ENCODE peak calls at places on chromosomes 6 and 20, in nine cellular contexts. One of them, this sample, is unnamed.

GRCh38 chr6:107708435-107708834 is 115.7 kb downstream of the SCML4 start:
- DNase-seq in GM06990: no peak
- DNase-seq in IMR-90: no peak
- DNase-seq in GM12864: no peak
- DNase-seq in brain microvascular endothelial cell: no peak
- DNase-seq in testis: no peak
- DNase-seq in endothelial cell of umbilical vein: no peak
- DNase-seq in endodermal cell: peak
- DNase-seq in choroid plexus epithelial cell: no peak
- DNase-seq in this sample: no peak

GRCh38 chr6:14187408-14187807 is 69.8 kb downstream of the CD83 start:
- DNase-seq in brain microvascular endothelial cell: no peak
- DNase-seq in choroid plexus epithelial cell: no peak
- DNase-seq in IMR-90: no peak
- DNase-seq in endothelial cell of umbilical vein: no peak
- DNase-seq in GM06990: no peak
- DNase-seq in endodermal cell: no peak
- DNase-seq in GM12864: no peak
- DNase-seq in testis: no peak
- DNase-seq in this sample: no peak

GRCh38 chr6:159789377-159790148 is at the start of gene TCP1:
- DNase-seq in IMR-90: peak
- DNase-seq in choroid plexus epithelial cell: peak
- DNase-seq in GM06990: peak
- DNase-seq in endothelial cell of umbilical vein: peak
- DNase-seq in testis: peak
- DNase-seq in GM12864: peak
- DNase-seq in brain microvascular endothelial cell: peak
- DNase-seq in endodermal cell: peak
- DNase-seq in this sample: peak

GRCh38 chr6:160991411-160992322 is at the start of gene MAP3K4:
- DNase-seq in testis: peak
- DNase-seq in GM12864: peak
- DNase-seq in brain microvascular endothelial cell: peak
- DNase-seq in IMR-90: peak
- DNase-seq in choroid plexus epithelial cell: peak
- DNase-seq in endodermal cell: peak
- DNase-seq in GM06990: peak
- DNase-seq in endothelial cell of umbilical vein: peak
- DNase-seq in this sample: peak

GRCh38 chr20:3933126-3933684 is 44.0 kb downstream of the PANK2 start:
- DNase-seq in endodermal cell: no peak
- DNase-seq in IMR-90: no peak
- DNase-seq in brain microvascular endothelial cell: no peak
- DNase-seq in GM06990: no peak
- DNase-seq in testis: no peak
- DNase-seq in choroid plexus epithelial cell: no peak
- DNase-seq in endothelial cell of umbilical vein: no peak
- DNase-seq in GM12864: no peak
- DNase-seq in this sample: no peak

GRCh38 chr20:19757487-19757972 is 528 bp upstream of the RIN2 start:
- DNase-seq in choroid plexus epithelial cell: peak
- DNase-seq in endothelial cell of umbilical vein: peak
- DNase-seq in brain microvascular endothelial cell: peak
- DNase-seq in GM12864: no peak
- DNase-seq in testis: peak
- DNase-seq in IMR-90: peak
- DNase-seq in GM06990: no peak
- DNase-seq in endodermal cell: peak
- DNase-seq in this sample: peak

GRCh38 chr20:36582821-36583220 is 9.4 kb downstream of the TGIF2 start:
- DNase-seq in endodermal cell: no peak
- DNase-seq in choroid plexus epithelial cell: no peak
- DNase-seq in endothelial cell of umbilical vein: no peak
- DNase-seq in brain microvascular endothelial cell: no peak
- DNase-seq in IMR-90: no peak
- DNase-seq in GM06990: no peak
- DNase-seq in GM12864: no peak
- DNase-seq in testis: no peak
- DNase-seq in this sample: no peak

GRCh38 chr6:158020272-158020711 is 38.6 kb downstream of the SYNJ2 start:
- DNase-seq in GM06990: no peak
- DNase-seq in GM12864: no peak
- DNase-seq in endodermal cell: no peak
- DNase-seq in choroid plexus epithelial cell: no peak
- DNase-seq in endothelial cell of umbilical vein: no peak
- DNase-seq in IMR-90: no peak
- DNase-seq in brain microvascular endothelial cell: no peak
- DNase-seq in testis: no peak
- DNase-seq in this sample: no peak

GRCh38 chr20:46681032-46681854 is 8.0 kb downstream of the TP53RK start:
- DNase-seq in GM12864: peak
- DNase-seq in endothelial cell of umbilical vein: peak
- DNase-seq in testis: peak
- DNase-seq in brain microvascular endothelial cell: peak
- DNase-seq in endodermal cell: peak
- DNase-seq in GM06990: no peak
- DNase-seq in IMR-90: peak
- DNase-seq in choroid plexus epithelial cell: peak
- DNase-seq in this sample: peak

GRCh38 chr6:30590509-30590908 is 19.3 kb downstream of the ABCF1 start:
- DNase-seq in endothelial cell of umbilical vein: no peak
- DNase-seq in endodermal cell: no peak
- DNase-seq in choroid plexus epithelial cell: no peak
- DNase-seq in GM12864: no peak
- DNase-seq in IMR-90: no peak
- DNase-seq in testis: no peak
- DNase-seq in GM06990: no peak
- DNase-seq in brain microvascular endothelial cell: no peak
- DNase-seq in this sample: no peak

GRCh38 chr20:34997171-34997570 is 41.5 kb downstream of the MYH7B start:
- DNase-seq in endodermal cell: peak
- DNase-seq in GM06990: no peak
- DNase-seq in brain microvascular endothelial cell: no peak
- DNase-seq in choroid plexus epithelial cell: peak
- DNase-seq in endothelial cell of umbilical vein: no peak
- DNase-seq in GM12864: no peak
- DNase-seq in IMR-90: peak
- DNase-seq in testis: peak
- DNase-seq in this sample: no peak

GRCh38 chr6:64712606-64713005 is 994.4 kb downstream of the EYS start:
- DNase-seq in endothelial cell of umbilical vein: no peak
- DNase-seq in brain microvascular endothelial cell: no peak
- DNase-seq in GM12864: no peak
- DNase-seq in choroid plexus epithelial cell: peak
- DNase-seq in IMR-90: no peak
- DNase-seq in testis: no peak
- DNase-seq in GM06990: no peak
- DNase-seq in endodermal cell: no peak
- DNase-seq in this sample: no peak

GRCh38 chr20:45312241-45312640 is 4.1 kb upstream of the MATN4 start:
- DNase-seq in IMR-90: no peak
- DNase-seq in endodermal cell: no peak
- DNase-seq in endothelial cell of umbilical vein: no peak
- DNase-seq in choroid plexus epithelial cell: no peak
- DNase-seq in GM06990: no peak
- DNase-seq in brain microvascular endothelial cell: no peak
- DNase-seq in GM12864: no peak
- DNase-seq in testis: no peak
- DNase-seq in this sample: no peak

GRCh38 chr20:45313943-45314342 is 5.8 kb upstream of the MATN4 start:
- DNase-seq in endodermal cell: no peak
- DNase-seq in choroid plexus epithelial cell: no peak
- DNase-seq in GM12864: no peak
- DNase-seq in IMR-90: no peak
- DNase-seq in brain microvascular endothelial cell: no peak
- DNase-seq in GM06990: no peak
- DNase-seq in testis: no peak
- DNase-seq in endothelial cell of umbilical vein: no peak
- DNase-seq in this sample: no peak

GRCh38 chr20:45313065-45313695 is 5.1 kb upstream of the MATN4 start:
- DNase-seq in testis: no peak
- DNase-seq in GM12864: no peak
- DNase-seq in endothelial cell of umbilical vein: no peak
- DNase-seq in endodermal cell: no peak
- DNase-seq in GM06990: no peak
- DNase-seq in choroid plexus epithelial cell: no peak
- DNase-seq in IMR-90: no peak
- DNase-seq in brain microvascular endothelial cell: no peak
- DNase-seq in this sample: no peak

GRCh38 chr20:45309075-45309474 is 976 bp upstream of the MATN4 start:
- DNase-seq in testis: no peak
- DNase-seq in brain microvascular endothelial cell: no peak
- DNase-seq in endothelial cell of umbilical vein: no peak
- DNase-seq in endodermal cell: no peak
- DNase-seq in choroid plexus epithelial cell: no peak
- DNase-seq in IMR-90: no peak
- DNase-seq in GM12864: no peak
- DNase-seq in GM06990: no peak
- DNase-seq in this sample: no peak

GRCh38 chr20:45311589-45312211 is 3.6 kb upstream of the MATN4 start:
- DNase-seq in IMR-90: peak
- DNase-seq in GM12864: no peak
- DNase-seq in endodermal cell: peak
- DNase-seq in choroid plexus epithelial cell: peak
- DNase-seq in GM06990: peak
- DNase-seq in endothelial cell of umbilical vein: peak
- DNase-seq in brain microvascular endothelial cell: no peak
- DNase-seq in testis: peak
- DNase-seq in this sample: peak
- TF ChIP-seq CTCF in IMR-90: peak
- TF ChIP-seq CTCF in GM12864: peak
- TF ChIP-seq CTCF in endodermal cell: peak
- TF ChIP-seq CTCF in choroid plexus epithelial cell: peak
- TF ChIP-seq CTCF in GM06990: peak
- TF ChIP-seq CTCF in endothelial cell of umbilical vein: peak
- TF ChIP-seq CTCF in brain microvascular endothelial cell: peak
- TF ChIP-seq CTCF in testis: peak
- TF ChIP-seq CTCF in this sample: peak

GRCh38 chr6:114281496-114281895 is 61.3 kb downstream of the HS3ST5 start:
- DNase-seq in endothelial cell of umbilical vein: no peak
- DNase-seq in brain microvascular endothelial cell: no peak
- DNase-seq in GM06990: no peak
- DNase-seq in testis: no peak
- DNase-seq in choroid plexus epithelial cell: no peak
- DNase-seq in IMR-90: no peak
- DNase-seq in endodermal cell: no peak
- DNase-seq in GM12864: no peak
- DNase-seq in this sample: peak

GRCh38 chr6:114284281-114284680 is 58.5 kb downstream of the HS3ST5 start:
- DNase-seq in testis: no peak
- DNase-seq in GM12864: no peak
- DNase-seq in brain microvascular endothelial cell: no peak
- DNase-seq in choroid plexus epithelial cell: no peak
- DNase-seq in endothelial cell of umbilical vein: no peak
- DNase-seq in endodermal cell: no peak
- DNase-seq in IMR-90: no peak
- DNase-seq in GM06990: no peak
- DNase-seq in this sample: peak

GRCh38 chr6:114286211-114286610 is 56.6 kb downstream of the HS3ST5 start:
- DNase-seq in testis: no peak
- DNase-seq in IMR-90: no peak
- DNase-seq in brain microvascular endothelial cell: no peak
- DNase-seq in endothelial cell of umbilical vein: no peak
- DNase-seq in GM06990: no peak
- DNase-seq in endodermal cell: no peak
- DNase-seq in GM12864: no peak
- DNase-seq in choroid plexus epithelial cell: no peak
- DNase-seq in this sample: no peak

GRCh38 chr6:114280239-114280982 is 62.4 kb downstream of the HS3ST5 start:
- DNase-seq in brain microvascular endothelial cell: no peak
- DNase-seq in testis: no peak
- DNase-seq in GM06990: no peak
- DNase-seq in GM12864: no peak
- DNase-seq in IMR-90: no peak
- DNase-seq in endothelial cell of umbilical vein: no peak
- DNase-seq in endodermal cell: no peak
- DNase-seq in choroid plexus epithelial cell: no peak
- DNase-seq in this sample: no peak

DNA sequence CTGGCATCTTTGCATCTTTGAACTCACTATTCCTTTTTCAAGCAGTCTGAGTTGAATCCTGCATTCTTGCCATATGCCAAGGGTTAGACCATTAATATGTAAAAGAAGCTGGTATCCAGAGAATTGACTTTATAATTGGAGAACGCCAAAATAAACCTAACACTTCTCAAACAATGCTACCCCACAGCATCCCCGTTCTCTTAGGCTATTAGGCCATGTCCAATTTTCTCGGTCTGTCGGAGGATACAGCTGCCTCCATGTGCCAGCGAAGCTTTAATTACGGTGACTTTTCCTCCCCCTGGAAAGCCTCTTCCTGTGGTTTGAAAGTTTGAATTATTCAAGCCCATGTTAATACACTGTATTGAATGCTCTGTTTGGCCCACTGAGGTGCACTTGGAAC is 60.6 kb downstream of the HS3ST5 start:
- DNase-seq in GM06990: no peak
- DNase-seq in testis: no peak
- DNase-seq in choroid plexus epithelial cell: no peak
- DNase-seq in endodermal cell: no peak
- DNase-seq in brain microvascular endothelial cell: no peak
- DNase-seq in endothelial cell of umbilical vein: no peak
- DNase-seq in GM12864: no peak
- DNase-seq in IMR-90: no peak
- DNase-seq in this sample: no peak
- H3K4me3 ChIP-seq in GM06990: no peak
- H3K4me3 ChIP-seq in testis: no peak
- H3K4me3 ChIP-seq in choroid plexus epithelial cell: no peak
- H3K4me3 ChIP-seq in endodermal cell: no peak
- H3K4me3 ChIP-seq in brain microvascular endothelial cell: no peak
- H3K4me3 ChIP-seq in endothelial cell of umbilical vein: no peak
- H3K4me3 ChIP-seq in GM12864: no peak
- H3K4me3 ChIP-seq in IMR-90: no peak
- H3K4me3 ChIP-seq in this sample: no peak

DNA sequence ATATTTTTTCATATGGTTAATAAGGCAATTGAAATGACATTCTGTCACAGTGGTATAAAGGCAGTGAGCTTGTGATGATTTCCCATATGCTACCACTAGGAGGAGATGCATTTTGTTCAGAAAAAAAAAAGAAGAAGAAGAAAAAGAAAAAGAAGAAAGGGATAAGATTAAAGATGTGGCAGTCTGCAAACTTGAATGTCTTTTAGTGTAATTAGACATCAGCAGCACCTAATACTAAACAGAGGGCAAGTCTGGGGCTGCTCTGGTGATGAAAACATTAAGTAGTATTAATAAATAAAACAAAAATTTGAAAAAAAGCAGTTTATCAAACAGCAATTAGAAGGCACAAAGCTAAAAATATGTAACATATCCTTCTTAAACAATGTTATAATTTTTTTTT is 95.4 kb upstream of the DEFB112 start:
- DNase-seq in GM06990: no peak
- DNase-seq in choroid plexus epithelial cell: peak
- DNase-seq in endothelial cell of umbilical vein: no peak
- DNase-seq in GM12864: no peak
- DNase-seq in brain microvascular endothelial cell: no peak
- DNase-seq in IMR-90: peak
- DNase-seq in testis: no peak
- DNase-seq in endodermal cell: no peak
- DNase-seq in this sample: peak
- TF ChIP-seq CTCF in GM06990: peak
- TF ChIP-seq CTCF in choroid plexus epithelial cell: peak
- TF ChIP-seq CTCF in endothelial cell of umbilical vein: peak
- TF ChIP-seq CTCF in GM12864: peak
- TF ChIP-seq CTCF in brain microvascular endothelial cell: peak
- TF ChIP-seq CTCF in IMR-90: peak
- TF ChIP-seq CTCF in testis: no peak
- TF ChIP-seq CTCF in endodermal cell: peak
- TF ChIP-seq CTCF in this sample: peak

GRCh38 chr6:112279044-112279916 is 24.9 kb upstream of the LAMA4 start:
- DNase-seq in IMR-90: peak
- DNase-seq in testis: no peak
- DNase-seq in GM12864: no peak
- DNase-seq in endodermal cell: no peak
- DNase-seq in endothelial cell of umbilical vein: peak
- DNase-seq in choroid plexus epithelial cell: no peak
- DNase-seq in brain microvascular endothelial cell: no peak
- DNase-seq in GM06990: no peak
- DNase-seq in this sample: peak
- H3K4me3 ChIP-seq in IMR-90: no peak
- H3K4me3 ChIP-seq in testis: no peak
- H3K4me3 ChIP-seq in GM12864: no peak
- H3K4me3 ChIP-seq in endodermal cell: no peak
- H3K4me3 ChIP-seq in endothelial cell of umbilical vein: no peak
- H3K4me3 ChIP-seq in choroid plexus epithelial cell: no peak
- H3K4me3 ChIP-seq in brain microvascular endothelial cell: no peak
- H3K4me3 ChIP-seq in GM06990: no peak
- H3K4me3 ChIP-seq in this sample: no peak

This sample was measured in cardiac fibroblast.